ENCODE peak calls at places on chromosomes 4 and X, in seven cellular contexts. One of them, this sample, is unnamed.

GRCh38 chr4:67320645-67321044 is 224.7 kb downstream of the CENPC start:
- DNase-seq in mammary epithelial cell: peak
- DNase-seq in keratinocyte: no peak
- DNase-seq in K562: no peak
- DNase-seq in PC-9: no peak
- DNase-seq in GM23338: no peak
- DNase-seq in astrocyte: no peak
- DNase-seq in this sample: peak

GRCh38 chr4:184473265-184473514 is 1.2 kb downstream of the IRF2 start:
- DNase-seq in PC-9: no peak
- DNase-seq in mammary epithelial cell: no peak
- DNase-seq in K562: no peak
- DNase-seq in astrocyte: no peak
- DNase-seq in GM23338: no peak
- DNase-seq in keratinocyte: no peak
- DNase-seq in this sample: no peak

GRCh38 chr4:88858752-88859151 is 161.1 kb upstream of the NAP1L5 start:
- DNase-seq in GM23338: no peak
- DNase-seq in astrocyte: no peak
- DNase-seq in keratinocyte: no peak
- DNase-seq in K562: no peak
- DNase-seq in mammary epithelial cell: no peak
- DNase-seq in PC-9: no peak
- DNase-seq in this sample: no peak

GRCh38 chrX:50903387-50904027 is 7.0 kb upstream of the BMP15 start:
- DNase-seq in GM23338: peak
- DNase-seq in mammary epithelial cell: peak
- DNase-seq in PC-9: no peak
- DNase-seq in astrocyte: peak
- DNase-seq in keratinocyte: no peak
- DNase-seq in K562: peak
- DNase-seq in this sample: peak

GRCh38 chrX:129997081-129997480 is 14.6 kb downstream of the BCORL1 start:
- DNase-seq in keratinocyte: no peak
- DNase-seq in K562: no peak
- DNase-seq in GM23338: no peak
- DNase-seq in mammary epithelial cell: no peak
- DNase-seq in astrocyte: no peak
- DNase-seq in PC-9: no peak
- DNase-seq in this sample: no peak

GRCh38 chr4:77676842-77677241 is 71.2 kb downstream of the CXCL13 start:
- DNase-seq in PC-9: no peak
- DNase-seq in astrocyte: no peak
- DNase-seq in GM23338: no peak
- DNase-seq in K562: no peak
- DNase-seq in mammary epithelial cell: no peak
- DNase-seq in keratinocyte: no peak
- DNase-seq in this sample: no peak

GRCh38 chr4:181193162-181193930 is 1049.9 kb upstream of the TENM3 start:
- DNase-seq in PC-9: no peak
- DNase-seq in keratinocyte: no peak
- DNase-seq in mammary epithelial cell: no peak
- DNase-seq in K562: no peak
- DNase-seq in GM23338: peak
- DNase-seq in astrocyte: no peak
- DNase-seq in this sample: no peak

GRCh38 chr4:77127837-77128621 is 29.0 kb upstream of the CCNG2 start:
- DNase-seq in astrocyte: no peak
- DNase-seq in K562: no peak
- DNase-seq in mammary epithelial cell: no peak
- DNase-seq in GM23338: no peak
- DNase-seq in PC-9: no peak
- DNase-seq in keratinocyte: no peak
- DNase-seq in this sample: no peak

GRCh38 chr4:6470502-6471302 is 1.7 kb downstream of the PPP2R2C start:
- DNase-seq in K562: peak
- DNase-seq in astrocyte: peak
- DNase-seq in PC-9: peak
- DNase-seq in mammary epithelial cell: peak
- DNase-seq in GM23338: peak
- DNase-seq in keratinocyte: no peak
- DNase-seq in this sample: peak

DNA sequence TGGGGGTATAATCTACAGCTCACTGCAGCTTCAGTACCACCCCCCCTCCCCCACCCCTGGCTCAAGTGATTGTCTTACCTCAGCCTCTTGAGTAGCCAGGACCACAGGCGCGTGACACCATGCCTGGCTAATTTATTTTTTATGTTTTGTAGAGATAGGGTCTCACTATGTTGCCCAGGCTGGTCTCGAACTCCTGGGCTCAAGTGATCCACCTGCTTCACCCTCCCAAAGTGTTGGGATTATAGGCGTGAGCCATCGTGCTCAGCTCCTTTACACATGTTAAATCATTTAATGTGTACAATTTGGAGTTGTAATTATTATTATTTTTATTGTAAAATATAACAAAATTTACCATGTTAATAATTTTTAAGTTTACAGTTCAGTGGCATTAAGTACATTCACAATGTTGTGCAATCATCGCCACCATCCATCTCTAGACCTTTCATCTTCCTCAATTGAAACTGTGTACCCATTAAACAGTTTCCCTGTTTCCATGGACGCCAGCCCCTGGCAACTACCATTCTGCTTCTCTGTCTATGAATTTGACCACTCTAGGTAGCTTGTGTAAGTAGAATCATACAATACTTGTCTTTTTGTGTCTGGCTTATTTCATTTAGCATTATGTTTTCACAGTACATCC is 6.1 kb downstream of the SLAIN2 start:
- DNase-seq in keratinocyte: no peak
- DNase-seq in PC-9: no peak
- DNase-seq in K562: no peak
- DNase-seq in GM23338: no peak
- DNase-seq in astrocyte: no peak
- DNase-seq in mammary epithelial cell: no peak
- DNase-seq in this sample: no peak
- TF ChIP-seq EZH2 in keratinocyte: no peak
- TF ChIP-seq EZH2 in PC-9: no peak
- TF ChIP-seq EZH2 in K562: no peak
- TF ChIP-seq EZH2 in GM23338: no peak
- TF ChIP-seq EZH2 in astrocyte: no peak
- TF ChIP-seq EZH2 in mammary epithelial cell: no peak
- TF ChIP-seq EZH2 in this sample: no peak

GRCh38 chr4:69044247-69044646 is 52.0 kb upstream of the UGT2B7 start:
- DNase-seq in astrocyte: no peak
- DNase-seq in GM23338: no peak
- DNase-seq in K562: no peak
- DNase-seq in PC-9: no peak
- DNase-seq in keratinocyte: no peak
- DNase-seq in mammary epithelial cell: no peak
- DNase-seq in this sample: no peak

GRCh38 chr4:69051576-69051943 is 44.7 kb upstream of the UGT2B7 start:
- DNase-seq in keratinocyte: no peak
- DNase-seq in K562: no peak
- DNase-seq in astrocyte: no peak
- DNase-seq in GM23338: no peak
- DNase-seq in PC-9: no peak
- DNase-seq in mammary epithelial cell: no peak
- DNase-seq in this sample: no peak

GRCh38 chr4:69054578-69055200 is 41.6 kb upstream of the UGT2B7 start:
- DNase-seq in GM23338: no peak
- DNase-seq in K562: no peak
- DNase-seq in PC-9: peak
- DNase-seq in mammary epithelial cell: peak
- DNase-seq in keratinocyte: no peak
- DNase-seq in astrocyte: peak
- DNase-seq in this sample: peak

GRCh38 chr4:69049860-69050259 is 46.4 kb upstream of the UGT2B7 start:
- DNase-seq in mammary epithelial cell: no peak
- DNase-seq in PC-9: no peak
- DNase-seq in astrocyte: no peak
- DNase-seq in keratinocyte: no peak
- DNase-seq in K562: no peak
- DNase-seq in GM23338: no peak
- DNase-seq in this sample: no peak
- H2AFZ ChIP-seq in mammary epithelial cell: no peak
- H2AFZ ChIP-seq in PC-9: no peak
- H2AFZ ChIP-seq in astrocyte: no peak
- H2AFZ ChIP-seq in keratinocyte: no peak
- H2AFZ ChIP-seq in K562: no peak
- H2AFZ ChIP-seq in GM23338: no peak
- H2AFZ ChIP-seq in this sample: no peak

GRCh38 chr4:4864443-4864939 is 5.0 kb downstream of the MSX1 start:
- DNase-seq in GM23338: no peak
- DNase-seq in astrocyte: no peak
- DNase-seq in keratinocyte: no peak
- DNase-seq in K562: no peak
- DNase-seq in PC-9: no peak
- DNase-seq in mammary epithelial cell: no peak
- DNase-seq in this sample: no peak
- TF ChIP-seq EZH2 in GM23338: peak
- TF ChIP-seq EZH2 in astrocyte: peak
- TF ChIP-seq EZH2 in keratinocyte: peak
- TF ChIP-seq EZH2 in K562: no peak
- TF ChIP-seq EZH2 in PC-9: no peak
- TF ChIP-seq EZH2 in mammary epithelial cell: peak
- TF ChIP-seq EZH2 in this sample: no peak

GRCh38 chrX:151397741-151398070 is 700 bp downstream of the VMA21 start:
- DNase-seq in GM23338: peak
- DNase-seq in keratinocyte: no peak
- DNase-seq in mammary epithelial cell: no peak
- DNase-seq in K562: peak
- DNase-seq in astrocyte: peak
- DNase-seq in PC-9: no peak
- DNase-seq in this sample: peak
- H2AFZ ChIP-seq in GM23338: no peak
- H2AFZ ChIP-seq in keratinocyte: no peak
- H2AFZ ChIP-seq in mammary epithelial cell: peak
- H2AFZ ChIP-seq in K562: peak
- H2AFZ ChIP-seq in astrocyte: peak
- H2AFZ ChIP-seq in PC-9: peak
- H2AFZ ChIP-seq in this sample: peak

DNA sequence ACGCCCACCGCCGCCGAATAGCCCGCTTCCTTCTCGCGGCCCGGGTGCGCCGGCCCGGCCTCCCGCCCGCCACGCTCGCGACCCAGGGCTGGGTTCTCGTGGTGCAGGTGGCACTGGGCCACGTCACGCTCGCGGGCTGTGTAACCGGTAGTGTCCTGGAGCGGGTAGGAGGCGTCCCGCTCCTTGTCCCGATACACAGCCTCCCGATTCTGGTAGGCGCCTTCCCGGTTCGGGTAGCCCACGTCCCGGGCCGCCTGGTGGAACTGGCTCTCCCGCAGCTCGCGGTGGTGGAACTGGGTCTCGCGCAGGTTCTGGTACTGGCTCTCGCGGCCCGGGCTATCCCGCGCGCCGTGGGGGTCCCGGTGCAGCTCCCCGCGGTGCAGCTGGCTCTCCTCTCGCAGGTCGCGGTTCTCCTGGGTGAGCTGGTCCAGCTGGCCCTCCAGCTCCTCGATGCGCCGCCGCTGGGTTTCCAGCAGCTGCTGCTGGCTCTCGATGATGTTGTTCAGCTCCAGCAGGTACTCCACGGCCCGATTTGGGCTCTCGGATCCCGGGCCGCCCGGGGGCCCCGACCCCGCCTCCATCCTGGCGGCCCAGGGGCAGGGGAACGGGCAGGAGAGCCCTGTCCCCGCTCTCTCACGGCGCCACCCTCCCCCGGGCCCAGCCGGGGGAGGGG is 39.3 kb upstream of the IQSEC2 start:
- DNase-seq in GM23338: peak
- DNase-seq in K562: peak
- DNase-seq in astrocyte: no peak
- DNase-seq in keratinocyte: no peak
- DNase-seq in mammary epithelial cell: no peak
- DNase-seq in PC-9: no peak
- DNase-seq in this sample: no peak
- TF ChIP-seq EZH2 in GM23338: no peak
- TF ChIP-seq EZH2 in K562: peak
- TF ChIP-seq EZH2 in astrocyte: peak
- TF ChIP-seq EZH2 in keratinocyte: peak
- TF ChIP-seq EZH2 in mammary epithelial cell: peak
- TF ChIP-seq EZH2 in PC-9: peak
- TF ChIP-seq EZH2 in this sample: no peak

DNA sequence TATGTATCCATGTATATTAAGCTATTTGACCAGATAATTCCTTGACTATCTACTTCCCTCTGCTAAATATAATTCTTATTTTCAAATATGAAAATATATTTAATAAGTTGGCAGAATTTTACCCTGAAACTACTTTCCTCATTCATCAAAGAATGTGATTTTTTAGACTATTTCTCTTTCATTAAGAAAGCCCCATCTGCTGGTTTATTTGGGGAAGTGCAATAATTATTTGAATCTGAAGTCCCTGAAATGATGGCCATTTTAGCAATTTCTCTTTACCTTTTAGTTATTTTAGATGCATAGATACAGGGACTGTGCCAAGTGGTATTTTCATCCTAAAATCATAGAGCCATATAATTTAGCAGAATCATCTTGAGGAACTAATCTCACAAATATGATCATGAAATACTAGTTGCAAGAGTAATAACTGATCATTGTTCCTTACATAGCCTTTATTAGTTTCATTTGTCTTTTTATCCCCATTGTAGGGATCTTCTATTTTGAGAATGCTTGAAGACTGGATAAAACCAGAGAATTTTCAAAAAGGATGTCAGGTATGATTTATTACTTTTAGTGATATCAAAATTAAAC is 39.0 kb downstream of the ENPEP start:
- DNase-seq in keratinocyte: no peak
- DNase-seq in K562: peak
- DNase-seq in GM23338: peak
- DNase-seq in PC-9: peak
- DNase-seq in astrocyte: peak
- DNase-seq in mammary epithelial cell: peak
- DNase-seq in this sample: peak
- H2AFZ ChIP-seq in keratinocyte: peak
- H2AFZ ChIP-seq in K562: no peak
- H2AFZ ChIP-seq in GM23338: no peak
- H2AFZ ChIP-seq in PC-9: no peak
- H2AFZ ChIP-seq in astrocyte: no peak
- H2AFZ ChIP-seq in mammary epithelial cell: no peak
- H2AFZ ChIP-seq in this sample: peak

GRCh38 chr4:54092800-54093608 is 7.0 kb upstream of the GSX2 start:
- DNase-seq in K562: no peak
- DNase-seq in GM23338: no peak
- DNase-seq in keratinocyte: no peak
- DNase-seq in astrocyte: no peak
- DNase-seq in PC-9: no peak
- DNase-seq in mammary epithelial cell: no peak
- DNase-seq in this sample: no peak
- TF ChIP-seq EZH2 in K562: no peak
- TF ChIP-seq EZH2 in GM23338: peak
- TF ChIP-seq EZH2 in keratinocyte: no peak
- TF ChIP-seq EZH2 in astrocyte: peak
- TF ChIP-seq EZH2 in PC-9: no peak
- TF ChIP-seq EZH2 in mammary epithelial cell: no peak
- TF ChIP-seq EZH2 in this sample: no peak

GRCh38 chr4:123564758-123565346 is 168.3 kb downstream of the SPRY1 start:
- DNase-seq in K562: peak
- DNase-seq in keratinocyte: no peak
- DNase-seq in mammary epithelial cell: peak
- DNase-seq in PC-9: peak
- DNase-seq in GM23338: peak
- DNase-seq in astrocyte: peak
- DNase-seq in this sample: peak
- H2AFZ ChIP-seq in K562: peak
- H2AFZ ChIP-seq in keratinocyte: no peak
- H2AFZ ChIP-seq in mammary epithelial cell: no peak
- H2AFZ ChIP-seq in PC-9: no peak
- H2AFZ ChIP-seq in GM23338: no peak
- H2AFZ ChIP-seq in astrocyte: no peak
- H2AFZ ChIP-seq in this sample: no peak

This sample was measured in PC-3.